ENCODE peak calls at places on chromosomes 13 and 19, in four cellular contexts. I is germinal center, Y is HS-5, M is stomach. W is an unnamed sample.

GRCh38 chr13:95677564-95678386 is 836 bp downstream of the DNAJC3 start:
- DNase-seq in M (no peak), I (no peak), Y (no peak), W (peak)

GRCh38 chr19:14139944-14140343 is 3.6 kb upstream of the ASF1B start:
- DNase-seq in M (no peak), Y (no peak), I (no peak), W (no peak)

GRCh38 chr13:47484564-47484963 is 516.5 kb downstream of the SUCLA2 start:
- DNase-seq in M (no peak), I (no peak), Y (no peak), W (no peak)

GRCh38 chr19:42028304-42029216 is 34.5 kb upstream of the ATP1A3 start:
- DNase-seq in I (peak), Y (no peak), M (no peak), W (no peak)

GRCh38 chr13:113169277-113170272 is 11.1 kb downstream of the PROZ start:
- DNase-seq in I (no peak), M (no peak), Y (no peak), W (no peak)

GRCh38 chr19:5822181-5822844 is 17.2 kb downstream of the FUT6 start:
- DNase-seq in M (peak), Y (no peak), I (no peak), W (no peak)

GRCh38 chr19:55650602-55651230 is 2.7 kb downstream of the CCDC106 start:
- DNase-seq in Y (no peak), I (no peak), M (no peak), W (no peak)

GRCh38 chr13:23510979-23511735 is 59.1 kb upstream of the TNFRSF19 start:
- DNase-seq in I (no peak), Y (no peak), M (no peak), W (no peak)

GRCh38 chr13:69567514-69567913 is 540.1 kb upstream of the ATXN8OS start:
- DNase-seq in M (no peak), Y (no peak), I (no peak), W (no peak)

W was measured in cardiac septum.